ENCODE peak calls at places on chromosome 9, in four cellular contexts. T is GM12878, E is HepG2, Z is K562. G is an unnamed sample.

GRCh38 chr9:99931155-99931840 is 24.8 kb downstream of the STX17 start:
- DNase-seq in T (no peak), E (no peak), Z (no peak), G (no peak)

GRCh38 chr9:81410201-81410600 is 279.1 kb downstream of the TLE1 start:
- DNase-seq in T (no peak), E (no peak), Z (no peak), G (no peak)

GRCh38 chr9:34563262-34563661 is 26.3 kb downstream of the CNTFR start:
- DNase-seq in T (no peak), E (no peak), Z (no peak), G (no peak)

GRCh38 chr9:107243757-107244156 is 39.3 kb upstream of the RAD23B start:
- DNase-seq in T (no peak), E (peak), Z (peak), G (no peak)

GRCh38 chr9:111633389-111633736 is 2.2 kb downstream of the DNAJC25 start:
- DNase-seq in T (no peak), E (no peak), Z (no peak), G (no peak)

GRCh38 chr9:734831-735511 is 106.5 kb upstream of the DMRT1 start:
- DNase-seq in T (no peak), E (peak), Z (no peak), G (no peak)

GRCh38 chr9:89919171-89919681 is 314.4 kb downstream of the GADD45G start:
- DNase-seq in T (peak), E (peak), Z (peak), G (no peak)

GRCh38 chr9:13568851-13569618 is 289.5 kb upstream of the MPDZ start:
- DNase-seq in T (no peak), E (no peak), Z (no peak), G (no peak)

GRCh38 chr9:76353280-76353679 is 40.9 kb downstream of the RFK start:
- DNase-seq in T (no peak), E (no peak), Z (peak), G (no peak)

GRCh38 chr9:16243798-16244197 is 626.7 kb downstream of the BNC2 start:
- DNase-seq in T (no peak), E (no peak), Z (no peak), G (no peak)

GRCh38 chr9:133524146-133524545 is 613 bp downstream of the MYMK start:
- DNase-seq in T (no peak), E (no peak), Z (no peak), G (no peak)

GRCh38 chr9:35798658-35799366 is 7.4 kb downstream of the NPR2 start:
- DNase-seq in T (no peak), E (peak), Z (peak), G (peak)

GRCh38 chr9:32424616-32425015 is 40.2 kb downstream of the ACO1 start:
- DNase-seq in T (no peak), E (no peak), Z (no peak), G (no peak)

GRCh38 chr9:112002847-112003457 is 106.3 kb downstream of the UGCG start:
- DNase-seq in T (no peak), E (no peak), Z (no peak), G (no peak)

GRCh38 chr9:1458503-1458902 is 408.3 kb downstream of the DMRT2 start:
- DNase-seq in T (no peak), E (no peak), Z (no peak), G (no peak)

GRCh38 chr9:99825158-99826046 is 3.7 kb downstream of the NR4A3 start:
- DNase-seq in T (no peak), E (no peak), Z (no peak), G (no peak)

GRCh38 chr9:97468658-97469448 is 32.6 kb upstream of the TMOD1 start:
- DNase-seq in T (peak), E (peak), Z (peak), G (peak)

GRCh38 chr9:137251490-137252268 is 593 bp downstream of the STPG3 start:
- DNase-seq in T (no peak), E (no peak), Z (no peak), G (no peak)

GRCh38 chr9:33447404-33448158 is at the start of gene AQP3:
- DNase-seq in T (no peak), E (peak), Z (peak), G (peak)

GRCh38 chr9:91038483-91039124 is 237.0 kb downstream of the SYK start:
- DNase-seq in T (no peak), E (no peak), Z (no peak), G (no peak)

GRCh38 chr9:137300607-137301085 is 1.4 kb downstream of the NRARP start:
- DNase-seq in T (no peak), E (no peak), Z (peak), G (peak)

GRCh38 chr9:34957492-34958410 is at the start of gene PHF24:
- DNase-seq in T (no peak), E (no peak), Z (peak), G (peak)

GRCh38 chr9:37967681-37968080 is 63.8 kb upstream of the SLC25A51 start:
- DNase-seq in T (no peak), E (no peak), Z (no peak), G (no peak)

GRCh38 chr9:108552459-108553040 is 303.2 kb downstream of the ACTL7B start:
- DNase-seq in T (no peak), E (no peak), Z (peak), G (no peak)

GRCh38 chr9:5714501-5715401 is 85.8 kb downstream of the RIC1 start:
- DNase-seq in T (no peak), E (peak), Z (peak), G (no peak)

GRCh38 chr9:83199240-83199639 is 136.3 kb upstream of the RASEF start:
- DNase-seq in T (no peak), E (peak), Z (no peak), G (peak)

GRCh38 chr9:79279356-79279755 is 292.4 kb upstream of the TLE4 start:
- DNase-seq in T (no peak), E (no peak), Z (no peak), G (no peak)

GRCh38 chr9:116466289-116467012 is 220.7 kb upstream of the TRIM32 start:
- DNase-seq in T (no peak), E (no peak), Z (peak), G (no peak)

GRCh38 chr9:115548826-115549225 is 430.9 kb upstream of the TNC start:
- DNase-seq in T (no peak), E (no peak), Z (no peak), G (no peak)

GRCh38 chr9:97617939-97618416 is 15.2 kb downstream of the TSTD2 start:
- DNase-seq in T (no peak), E (no peak), Z (no peak), G (no peak)

GRCh38 chr9:124008855-124009834 is 2.4 kb upstream of the LHX2 start:
- DNase-seq in T (no peak), E (no peak), Z (no peak), G (no peak)

GRCh38 chr9:20563917-20564316 is 58.4 kb downstream of the MLLT3 start:
- DNase-seq in T (no peak), E (no peak), Z (no peak), G (no peak)

GRCh38 chr9:37192803-37193202 is 72.4 kb downstream of the ZCCHC7 start:
- DNase-seq in T (no peak), E (no peak), Z (no peak), G (no peak)

GRCh38 chr9:130535818-130536521 is 43.4 kb upstream of the FUBP3 start:
- DNase-seq in T (no peak), E (peak), Z (peak), G (no peak)
- H2AFZ ChIP-seq in T (no peak), E (no peak), Z (peak), G (no peak)

DNA sequence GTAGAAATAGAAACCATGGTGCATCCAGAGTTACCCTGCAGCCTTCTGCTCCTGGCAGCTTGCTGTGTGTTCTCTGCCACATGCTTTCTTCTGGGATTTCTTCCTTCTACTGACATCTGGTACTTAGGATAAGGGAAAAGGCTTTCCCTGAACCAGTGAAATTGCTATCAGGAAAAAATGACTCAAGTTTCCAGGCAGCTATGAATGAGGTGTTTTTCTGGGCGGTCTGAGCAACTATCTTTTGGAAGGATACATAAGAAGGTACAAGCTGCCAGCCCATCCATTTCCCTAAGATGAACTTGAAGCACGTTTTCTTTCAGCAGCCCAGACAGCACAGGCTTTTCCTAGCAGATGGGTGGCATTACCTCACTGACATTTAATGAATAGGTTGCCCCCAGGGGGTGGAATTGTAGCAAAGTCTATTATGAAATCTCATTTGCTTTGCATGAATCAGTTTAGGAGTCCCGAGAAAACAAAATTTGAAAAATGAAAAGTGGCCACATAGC is 108.7 kb downstream of the C9orf152 start:
- DNase-seq in T (no peak), E (no peak), Z (no peak), G (peak)
- TF ChIP-seq EP300 in T (no peak), E (no peak), Z (no peak), G (no peak)

DNA sequence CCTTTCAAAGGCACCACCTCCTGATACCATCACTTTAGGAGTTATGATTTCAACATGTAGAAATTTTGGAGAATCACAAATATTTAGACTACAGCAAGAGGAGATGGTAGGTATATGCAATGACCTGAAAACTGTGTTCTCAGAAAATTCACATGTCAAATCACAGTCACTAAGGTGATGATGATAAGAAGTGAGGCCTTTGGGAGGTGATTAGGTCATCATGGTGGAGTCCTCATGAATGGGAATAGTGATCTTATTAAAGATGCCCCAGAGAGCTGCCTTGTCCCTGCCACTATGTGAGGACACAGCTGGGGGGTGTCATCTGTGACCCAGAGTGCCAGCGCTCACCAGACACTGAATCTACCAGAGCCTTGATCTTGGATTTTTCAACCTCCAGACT is 513.5 kb upstream of the TUSC1 start:
- DNase-seq in T (no peak), E (no peak), Z (no peak), G (no peak)
- TF ChIP-seq CHD2 in T (no peak), E (no peak), Z (no peak), G (no peak)

GRCh38 chr9:85898288-85898802 is 42.6 kb upstream of the NAA35 start:
- DNase-seq in T (no peak), E (no peak), Z (no peak), G (no peak)
- H2AFZ ChIP-seq in T (no peak), E (no peak), Z (peak), G (no peak)

G was measured in SK-N-SH.